ENCODE peak calls at places on chromosome 12, in six cellular contexts. U is keratinocyte, H is vagina, O is left ventricle myocardium inferior, D is fibroblast of lung, R is psoas muscle. E is an unnamed sample.
A peak's percentile ranks its signal among the peaks of the same experiment; 100 is the strongest.

GRCh38 chr12:113478351-113479011 is 6.8 kb upstream of the LHX5 start:
- DNase-seq in U (no peak), H (no peak), O (no peak), D (no peak), R (no peak), E (no peak)

GRCh38 chr12:53219956-53220856 is 11.8 kb downstream of the RARG start:
- DNase-seq in U (no peak), H (no peak), O (peak; percentile 71), D (peak; percentile 81), R (peak; percentile 65), E (no peak)

GRCh38 chr12:71661977-71662522 is 1.6 kb downstream of the ZFC3H1 start:
- DNase-seq in U (no peak), H (no peak), O (no peak), D (peak; percentile 53), R (no peak), E (no peak)

GRCh38 chr12:3247596-3248270 is 170.6 kb downstream of the TSPAN9 start:
- DNase-seq in U (no peak), H (no peak), O (no peak), D (no peak), R (no peak), E (no peak)

GRCh38 chr12:84822541-84822940 is 90.1 kb downstream of the SLC6A15 start:
- DNase-seq in U (no peak), H (no peak), O (no peak), D (peak; percentile 66), R (no peak), E (no peak)

GRCh38 chr12:39902823-39903222 is 203.1 kb downstream of the SLC2A13 start:
- DNase-seq in U (no peak), H (no peak), O (no peak), D (no peak), R (no peak), E (no peak)

GRCh38 chr12:80936353-80936641 is 1.4 kb downstream of the LIN7A start:
- DNase-seq in U (no peak), H (no peak), O (no peak), D (no peak), R (no peak), E (no peak)

GRCh38 chr12:30926243-30927209 is at the start of gene TSPAN11:
- DNase-seq in U (no peak), H (peak; percentile 83), O (peak; percentile 34), D (peak; percentile 31), R (peak; percentile 28), E (no peak)

GRCh38 chr12:68886636-68887572 is 46.1 kb downstream of the CPM start:
- DNase-seq in U (no peak), H (no peak), O (no peak), D (no peak), R (no peak), E (no peak)
- H3K27ac ChIP-seq in U (no peak overlapping the region), H (no peak overlapping the region), O (no peak overlapping the region), D (no peak overlapping the region), R (no peak overlapping the region), E (no peak overlapping the region)

GRCh38 chr12:92961949-92962348 is 32.9 kb upstream of the EEA1 start:
- DNase-seq in U (no peak), H (no peak), O (no peak), D (no peak), R (no peak), E (no peak)

GRCh38 chr12:92953747-92954146 is 24.7 kb upstream of the EEA1 start:
- DNase-seq in U (no peak), H (no peak), O (no peak), D (no peak), R (no peak), E (no peak)

GRCh38 chr12:92952394-92952793 is 23.3 kb upstream of the EEA1 start:
- DNase-seq in U (no peak), H (no peak), O (no peak), D (no peak), R (no peak), E (no peak)

GRCh38 chr12:92951006-92951405 is 21.9 kb upstream of the EEA1 start:
- DNase-seq in U (no peak), H (no peak), O (no peak), D (no peak), R (no peak), E (no peak)

GRCh38 chr12:92955997-92956663 is 27.0 kb upstream of the EEA1 start:
- DNase-seq in U (no peak), H (no peak), O (no peak), D (peak; percentile 71), R (no peak), E (peak; percentile 78)
- H3K27ac ChIP-seq in U (peak overlapping the region; percentile 2), H (no peak overlapping the region), O (no peak overlapping the region), D (peak overlapping the region; percentile 16), R (no peak overlapping the region), E (peak overlapping the region; percentile 80)

DNA sequence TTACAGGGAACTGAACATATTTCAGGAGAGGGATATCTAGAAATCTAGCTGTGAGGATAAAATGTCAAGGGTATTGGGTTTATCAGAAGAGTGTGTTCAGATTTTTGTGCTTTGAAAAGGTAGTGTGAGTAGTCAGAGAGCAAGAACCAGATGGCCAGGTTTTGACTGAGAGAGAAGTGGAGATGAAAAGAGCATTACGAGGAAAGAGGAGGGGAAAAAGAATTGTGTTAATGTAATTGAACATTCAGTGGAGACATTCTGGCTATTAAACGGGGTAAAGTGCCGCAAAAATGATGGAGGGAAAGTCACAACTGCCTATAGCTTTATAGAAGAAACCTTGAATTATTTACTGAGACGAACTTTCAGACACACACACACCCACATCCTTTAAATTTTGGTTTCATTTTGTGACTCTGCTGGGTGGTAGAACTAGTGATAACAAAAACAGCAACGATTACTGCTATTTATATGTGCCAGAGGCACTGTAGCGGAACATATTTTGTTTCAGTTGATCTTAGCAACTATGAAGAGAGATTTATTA is 213.6 kb downstream of the ERC1 start:
- DNase-seq in U (no peak), H (no peak), O (no peak), D (peak; percentile 43), R (no peak), E (no peak)
- H3K27ac ChIP-seq in U (peak overlapping the region; percentile 85), H (peak overlapping the region; percentile 73), O (peak overlapping the region; percentile 86), D (peak overlapping the region; percentile 78), R (peak overlapping the region; percentile 38), E (peak overlapping the region; percentile 40)

GRCh38 chr12:77645966-77646598 is 184.6 kb upstream of the NAV3 start:
- DNase-seq in U (no peak), H (no peak), O (no peak), D (no peak), R (no peak), E (no peak)
- H3K27ac ChIP-seq in U (no peak overlapping the region), H (no peak overlapping the region), O (no peak overlapping the region), D (no peak overlapping the region), R (no peak overlapping the region), E (no peak overlapping the region)

GRCh38 chr12:65427646-65428045 is 149.2 kb downstream of the MSRB3 start:
- DNase-seq in U (no peak), H (no peak), O (no peak), D (no peak), R (no peak), E (no peak)

GRCh38 chr12:65432606-65433005 is 154.1 kb downstream of the MSRB3 start:
- DNase-seq in U (no peak), H (no peak), O (no peak), D (no peak), R (no peak), E (no peak)

GRCh38 chr12:65434737-65435136 is 156.3 kb downstream of the MSRB3 start:
- DNase-seq in U (no peak), H (no peak), O (no peak), D (no peak), R (no peak), E (no peak)

GRCh38 chr12:65430571-65431306 is 152.3 kb downstream of the MSRB3 start:
- DNase-seq in U (peak; percentile 21), H (no peak), O (no peak), D (peak; percentile 42), R (no peak), E (no peak)
- H3K27ac ChIP-seq in U (no peak overlapping the region), H (no peak overlapping the region), O (no peak overlapping the region), D (peak overlapping the region; percentile 29), R (no peak overlapping the region), E (peak overlapping the region; percentile 68)

GRCh38 chr12:8564656-8565055 is 24.0 kb upstream of the CLEC4E start:
- DNase-seq in U (no peak), H (no peak), O (no peak), D (no peak), R (no peak), E (no peak)
- H3K27ac ChIP-seq in U (no peak overlapping the region), H (no peak overlapping the region), O (no peak overlapping the region), D (no peak overlapping the region), R (no peak overlapping the region), E (no peak overlapping the region)

DNA sequence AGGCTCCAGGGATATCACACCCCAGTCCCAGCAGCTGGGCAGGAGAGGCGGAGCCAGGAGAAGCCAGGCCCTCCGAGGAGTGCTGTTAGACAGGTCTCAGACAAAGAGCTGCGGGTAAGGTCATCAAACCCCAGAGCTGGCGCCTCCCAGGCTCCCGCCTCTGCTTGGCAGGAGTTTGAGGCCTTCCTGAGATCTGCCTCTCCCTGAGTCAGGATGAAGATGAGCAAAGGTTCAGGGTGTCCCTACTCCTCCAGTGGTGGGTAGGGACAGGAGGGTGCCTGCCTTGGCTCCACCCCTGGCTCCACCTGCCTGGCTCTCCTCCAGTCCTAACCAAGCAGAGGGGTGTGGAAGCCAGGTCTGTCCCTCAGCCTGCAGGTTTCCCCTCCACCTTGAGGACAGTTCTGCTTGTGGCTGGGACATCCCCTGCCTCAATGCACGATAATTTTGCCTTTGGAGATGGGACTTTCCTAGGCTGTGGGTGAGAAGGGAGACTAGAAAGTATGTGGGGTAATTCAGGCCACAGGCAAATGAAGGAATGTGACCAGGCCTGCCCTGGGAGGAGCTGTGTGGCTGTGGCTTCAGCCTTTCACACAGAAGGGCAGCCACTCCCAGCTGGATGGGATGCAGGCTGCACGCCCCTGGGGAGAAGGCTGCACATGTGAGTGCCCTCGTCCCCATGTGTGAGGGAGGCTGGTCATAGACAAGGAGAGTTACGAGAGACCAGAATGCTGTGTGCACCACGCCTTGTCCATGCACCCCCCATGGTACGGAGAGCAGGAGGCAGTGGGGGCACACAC is 2.2 kb downstream of the PLEKHG6 start:
- DNase-seq in U (peak; percentile 90), H (no peak), O (no peak), D (no peak), R (no peak), E (peak; percentile 76)
- H3K27ac ChIP-seq in U (peak overlapping the region; percentile 59), H (peak overlapping the region; percentile 78), O (no peak overlapping the region), D (no peak overlapping the region), R (no peak overlapping the region), E (peak overlapping the region; percentile 87)